ENCODE peak calls at places on chromosomes 1 and 21, in seven cellular contexts. B, R, U, D, T, W and J are unnamed samples.

GRCh38 chr1:159000627-159001026 is 9.1 kb upstream of the IFI16 start:
- DNase-seq in B (no peak), R (no peak), U (no peak), D (no peak), T (no peak), W (peak), J (peak)

GRCh38 chr1:152029144-152029936 is 7.5 kb downstream of the S100A11 start:
- DNase-seq in B (no peak), R (no peak), U (no peak), D (no peak), T (no peak), W (no peak), J (peak)

GRCh38 chr1:46522184-46522968 is 29.1 kb downstream of the KNCN start:
- DNase-seq in B (no peak), R (no peak), U (no peak), D (peak), T (no peak), W (no peak), J (no peak)

GRCh38 chr1:182784556-182785171 is 4.9 kb upstream of the NPL start:
- DNase-seq in B (no peak), R (peak), U (peak), D (no peak), T (no peak), W (peak), J (no peak)

GRCh38 chr1:1989759-1990158 is 13.8 kb downstream of the CFAP74 start:
- DNase-seq in B (no peak), R (no peak), U (no peak), D (no peak), T (no peak), W (no peak), J (no peak)

GRCh38 chr1:156414440-156415064 is 45.5 kb downstream of the RHBG start:
- DNase-seq in B (no peak), R (no peak), U (no peak), D (peak), T (no peak), W (no peak), J (peak)

GRCh38 chr1:246492611-246493245 is 14.4 kb downstream of the SMYD3 start:
- DNase-seq in B (no peak), R (peak), U (peak), D (peak), T (no peak), W (peak), J (peak)

GRCh38 chr21:38323721-38324591 is 67.2 kb downstream of the KCNJ15 start:
- DNase-seq in B (no peak), R (no peak), U (no peak), D (no peak), T (no peak), W (no peak), J (no peak)

GRCh38 chr1:27557596-27558340 is 46.2 kb downstream of the AHDC1 start:
- DNase-seq in B (no peak), R (no peak), U (no peak), D (peak), T (no peak), W (peak), J (no peak)

GRCh38 chr21:26788783-26789182 is 56.4 kb downstream of the ADAMTS1 start:
- DNase-seq in B (no peak), R (no peak), U (no peak), D (no peak), T (no peak), W (no peak), J (no peak)

GRCh38 chr1:26993237-26994019 is at the start of gene TRNP1:
- DNase-seq in B (no peak), R (peak), U (peak), D (peak), T (no peak), W (no peak), J (peak)

GRCh38 chr1:115116511-115116910 is 27.2 kb upstream of the TSPAN2 start:
- DNase-seq in B (no peak), R (no peak), U (no peak), D (no peak), T (no peak), W (no peak), J (no peak)

GRCh38 chr1:167210966-167211674 is 9.6 kb upstream of the POU2F1 start:
- DNase-seq in B (no peak), R (no peak), U (no peak), D (no peak), T (no peak), W (no peak), J (peak)

GRCh38 chr1:204123376-204123775 is 28.5 kb downstream of the ETNK2 start:
- DNase-seq in B (no peak), R (no peak), U (peak), D (peak), T (no peak), W (no peak), J (no peak)

GRCh38 chr1:57361516-57361915 is 62.3 kb downstream of the DAB1 start:
- DNase-seq in B (no peak), R (no peak), U (no peak), D (no peak), T (no peak), W (no peak), J (no peak)

GRCh38 chr21:45572783-45573451 is 30.7 kb upstream of the SLC19A1 start:
- DNase-seq in B (no peak), R (no peak), U (no peak), D (no peak), T (no peak), W (no peak), J (no peak)

GRCh38 chr1:185045793-185046441 is 559 bp downstream of the RNF2 start:
- DNase-seq in B (no peak), R (no peak), U (peak), D (peak), T (no peak), W (no peak), J (peak)

GRCh38 chr1:220076861-220077762 is 12.5 kb downstream of the BPNT1 start:
- DNase-seq in B (no peak), R (no peak), U (no peak), D (peak), T (no peak), W (no peak), J (no peak)

GRCh38 chr1:119554188-119554587 is 47.2 kb downstream of the HSD3B1 start:
- DNase-seq in B (no peak), R (no peak), U (peak), D (no peak), T (no peak), W (no peak), J (no peak)

GRCh38 chr1:59738152-59738551 is 76.6 kb upstream of the HOOK1 start:
- DNase-seq in B (no peak), R (peak), U (no peak), D (no peak), T (no peak), W (no peak), J (no peak)

GRCh38 chr1:236206548-236206947 is 64.2 kb downstream of the GPR137B start:
- DNase-seq in B (no peak), R (no peak), U (no peak), D (no peak), T (no peak), W (no peak), J (no peak)

GRCh38 chr1:228307218-228308023 is 99.2 kb downstream of the TRIM11 start:
- DNase-seq in B (no peak), R (no peak), U (no peak), D (no peak), T (no peak), W (no peak), J (no peak)

GRCh38 chr1:23369335-23370013 is at the start of gene ZNF436:
- DNase-seq in B (no peak), R (peak), U (peak), D (peak), T (no peak), W (no peak), J (no peak)

GRCh38 chr1:155037851-155038441 is 4.3 kb downstream of the DCST1 start:
- DNase-seq in B (no peak), R (no peak), U (no peak), D (no peak), T (no peak), W (no peak), J (no peak)

GRCh38 chr21:36860736-36861594 is 105.5 kb downstream of the HLCS start:
- DNase-seq in B (no peak), R (peak), U (no peak), D (peak), T (no peak), W (no peak), J (no peak)

GRCh38 chr1:186798960-186799688 is 29.6 kb upstream of the PLA2G4A start:
- DNase-seq in B (no peak), R (no peak), U (no peak), D (no peak), T (no peak), W (no peak), J (no peak)

GRCh38 chr1:167043752-167044488 is 46.3 kb downstream of the GPA33 start:
- DNase-seq in B (no peak), R (peak), U (peak), D (peak), T (no peak), W (no peak), J (peak)

GRCh38 chr21:45948576-45949141 is 32.9 kb upstream of the COL6A1 start:
- DNase-seq in B (no peak), R (no peak), U (no peak), D (peak), T (no peak), W (no peak), J (no peak)

GRCh38 chr1:110696818-110697217 is 22.1 kb upstream of the KCNA3 start:
- DNase-seq in B (no peak), R (no peak), U (no peak), D (no peak), T (no peak), W (no peak), J (no peak)

GRCh38 chr1:227738820-227739219 is 3.6 kb downstream of the SNAP47 start:
- DNase-seq in B (no peak), R (no peak), U (no peak), D (no peak), T (no peak), W (no peak), J (no peak)

GRCh38 chr1:225469051-225469450 is 41.2 kb upstream of the LBR start:
- DNase-seq in B (no peak), R (no peak), U (no peak), D (no peak), T (no peak), W (no peak), J (no peak)

GRCh38 chr1:39268112-39268581 is 63.7 kb downstream of the MACF1 start:
- DNase-seq in B (no peak), R (no peak), U (no peak), D (no peak), T (no peak), W (no peak), J (peak)

GRCh38 chr1:88787023-88787903 is 103.2 kb downstream of the PKN2 start:
- DNase-seq in B (no peak), R (no peak), U (no peak), D (no peak), T (no peak), W (no peak), J (no peak)

GRCh38 chr1:237393632-237394031 is 351.6 kb downstream of the RYR2 start:
- DNase-seq in B (no peak), R (no peak), U (no peak), D (no peak), T (no peak), W (no peak), J (no peak)

GRCh38 chr1:163720294-163720693 is 398.5 kb downstream of the NUF2 start:
- DNase-seq in B (no peak), R (no peak), U (no peak), D (no peak), T (no peak), W (no peak), J (no peak)

GRCh38 chr1:201598396-201598795 is 59.5 kb downstream of the NAV1 start:
- DNase-seq in B (no peak), R (no peak), U (no peak), D (no peak), T (no peak), W (no peak), J (no peak)

GRCh38 chr1:112007169-112007568 is 17.7 kb upstream of the KCND3 start:
- DNase-seq in B (no peak), R (no peak), U (no peak), D (no peak), T (no peak), W (no peak), J (no peak)

GRCh38 chr1:46815133-46815532 is 16.3 kb downstream of the CYP4B1 start:
- DNase-seq in B (no peak), R (no peak), U (no peak), D (no peak), T (no peak), W (no peak), J (no peak)

GRCh38 chr1:16618719-16619118 is 5.4 kb upstream of the NBPF1 start:
- DNase-seq in B (peak), R (no peak), U (peak), D (peak), T (no peak), W (no peak), J (no peak)
- TF ChIP-seq JUND in B (no peak), R (no peak), U (no peak), D (no peak), T (no peak), W (no peak), J (no peak)

GRCh38 chr1:30012455-30013440 is 710.6 kb downstream of the MATN1 start:
- DNase-seq in B (no peak), R (no peak), U (peak), D (no peak), T (no peak), W (no peak), J (no peak)

GRCh38 chr1:30011970-30012369 is 711.4 kb downstream of the MATN1 start:
- DNase-seq in B (no peak), R (no peak), U (no peak), D (no peak), T (no peak), W (no peak), J (no peak)

GRCh38 chr1:30010506-30011106 is 712.8 kb downstream of the MATN1 start:
- DNase-seq in B (no peak), R (no peak), U (no peak), D (no peak), T (no peak), W (no peak), J (no peak)

GRCh38 chr1:30009720-30010119 is 713.7 kb downstream of the MATN1 start:
- DNase-seq in B (no peak), R (no peak), U (no peak), D (no peak), T (no peak), W (no peak), J (no peak)

DNA sequence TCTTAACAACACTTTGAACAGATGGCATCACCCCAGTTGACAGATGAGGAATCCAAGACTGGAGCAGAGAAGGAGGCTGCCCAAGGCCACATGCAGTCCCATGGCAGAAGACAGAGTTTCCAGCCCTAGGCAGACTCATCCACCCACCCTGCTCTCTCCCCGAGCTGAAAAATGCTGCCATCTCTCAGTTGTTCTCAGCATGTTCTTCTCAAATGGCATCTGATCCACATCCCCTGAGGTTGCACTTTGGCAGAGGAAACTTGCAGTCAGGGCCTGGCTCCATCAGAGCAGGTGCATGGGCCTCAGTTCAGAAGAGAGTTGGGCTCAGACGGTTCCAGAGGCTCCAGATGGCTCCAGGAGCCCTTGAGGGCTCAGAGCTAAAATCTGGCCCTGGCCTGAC is 709.4 kb downstream of the MATN1 start:
- DNase-seq in B (no peak), R (no peak), U (no peak), D (no peak), T (no peak), W (no peak), J (no peak)
- TF ChIP-seq JUND in B (no peak), R (no peak), U (no peak), D (no peak), T (no peak), W (no peak), J (no peak)

DNA sequence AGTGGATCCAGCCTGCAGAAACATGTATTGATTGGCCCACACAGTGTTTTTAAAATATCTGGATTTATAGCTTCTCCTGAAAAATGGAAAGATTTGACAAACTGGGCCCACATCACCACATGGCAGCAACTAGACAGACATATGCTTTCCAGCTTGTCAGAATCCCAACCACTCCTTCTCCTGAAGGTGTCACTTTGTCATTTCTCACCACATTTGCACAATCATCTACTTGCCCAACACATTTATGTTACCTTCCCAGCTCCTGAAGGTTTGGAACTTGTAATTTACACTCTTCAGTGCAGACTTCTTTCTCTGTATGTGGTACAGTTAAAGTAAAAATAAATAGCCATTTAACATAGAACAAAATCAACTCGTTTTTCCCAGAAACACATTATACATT is 126.1 kb upstream of the KIAA1614 start:
- DNase-seq in B (no peak), R (no peak), U (no peak), D (no peak), T (no peak), W (no peak), J (no peak)
- TF ChIP-seq JUND in B (no peak), R (no peak), U (no peak), D (no peak), T (no peak), W (no peak), J (no peak)

GRCh38 chr1:232340448-232340847 is 289.5 kb downstream of the SIPA1L2 start:
- DNase-seq in B (no peak), R (no peak), U (no peak), D (no peak), T (no peak), W (no peak), J (no peak)

GRCh38 chr1:232339077-232339476 is 290.9 kb downstream of the SIPA1L2 start:
- DNase-seq in B (no peak), R (no peak), U (no peak), D (no peak), T (no peak), W (no peak), J (no peak)

DNA sequence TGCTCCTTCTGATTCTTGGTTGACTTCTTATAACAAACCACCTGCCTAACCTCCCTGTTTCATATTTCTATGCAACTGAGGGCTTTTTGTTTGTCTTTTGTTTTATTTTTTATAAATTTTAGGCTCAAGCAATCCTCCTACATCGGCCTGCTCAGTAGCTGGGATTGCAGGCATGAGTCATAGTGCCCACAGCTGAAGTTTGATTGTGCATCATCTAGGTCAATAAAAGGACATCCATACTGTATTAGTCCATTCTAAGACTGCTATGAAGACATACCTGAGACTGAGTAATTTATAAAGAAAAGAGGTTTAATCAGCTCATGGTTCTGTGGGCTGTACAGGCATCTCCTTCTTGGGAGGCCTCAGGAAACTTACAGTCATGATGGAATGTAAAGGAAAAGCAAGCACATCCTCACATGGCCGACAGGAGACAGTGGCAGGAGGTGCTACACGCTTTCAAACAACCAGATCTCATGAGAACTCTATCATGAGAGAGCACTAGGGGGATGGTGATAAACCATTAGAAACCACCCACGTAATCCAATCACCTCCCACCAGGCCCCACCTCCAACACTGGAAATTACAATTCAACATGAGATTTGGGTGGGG is 285.0 kb downstream of the SIPA1L2 start:
- DNase-seq in B (no peak), R (no peak), U (no peak), D (no peak), T (no peak), W (no peak), J (no peak)
- TF ChIP-seq JUND in B (no peak), R (no peak), U (no peak), D (no peak), T (no peak), W (no peak), J (no peak)

GRCh38 chr1:66490817-66491216 is 43.1 kb upstream of the SGIP1 start:
- DNase-seq in B (no peak), R (no peak), U (peak), D (no peak), T (no peak), W (no peak), J (no peak)
- TF ChIP-seq JUND in B (no peak), R (no peak), U (peak), D (no peak), T (no peak), W (no peak), J (no peak)

DNA sequence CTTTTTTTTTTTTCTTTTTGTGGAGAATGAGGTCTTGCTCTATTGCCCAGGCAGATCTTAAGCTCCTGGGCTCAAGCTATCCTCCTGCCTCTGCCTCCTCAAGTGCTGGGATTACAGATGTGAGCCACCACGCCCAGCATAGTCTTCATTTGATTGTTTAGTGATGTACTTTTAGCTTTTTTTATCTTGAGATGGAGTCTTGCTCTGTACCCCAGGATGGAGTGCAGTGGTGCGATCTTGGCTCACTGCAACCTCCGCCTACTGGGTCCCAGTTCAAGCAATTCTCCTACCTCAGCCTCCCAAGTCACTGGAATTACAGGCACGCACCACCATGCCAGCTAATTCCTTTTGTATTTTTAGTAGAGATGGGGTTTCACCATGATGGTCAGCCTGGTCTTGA is 24.0 kb upstream of the LRRC3 start:
- DNase-seq in B (no peak), R (no peak), U (no peak), D (no peak), T (no peak), W (no peak), J (no peak)
- TF ChIP-seq JUND in B (no peak), R (no peak), U (no peak), D (no peak), T (no peak), W (no peak), J (no peak)

GRCh38 chr1:205360891-205361290 is 4.2 kb upstream of the KLHDC8A start:
- DNase-seq in B (no peak), R (no peak), U (no peak), D (no peak), T (no peak), W (no peak), J (no peak)

GRCh38 chr1:205357567-205357966 is 845 bp upstream of the KLHDC8A start:
- DNase-seq in B (no peak), R (no peak), U (no peak), D (no peak), T (no peak), W (no peak), J (no peak)

GRCh38 chr1:205358579-205358978 is 1.9 kb upstream of the KLHDC8A start:
- DNase-seq in B (no peak), R (no peak), U (no peak), D (no peak), T (no peak), W (no peak), J (no peak)

GRCh38 chr1:205356424-205357151 is at the start of gene KLHDC8A:
- DNase-seq in B (no peak), R (no peak), U (no peak), D (no peak), T (no peak), W (no peak), J (no peak)

GRCh38 chr1:205360166-205360565 is 3.4 kb upstream of the KLHDC8A start:
- DNase-seq in B (no peak), R (no peak), U (peak), D (no peak), T (no peak), W (no peak), J (no peak)
- TF ChIP-seq JUND in B (no peak), R (no peak), U (no peak), D (no peak), T (no peak), W (no peak), J (no peak)

GRCh38 chr1:208654241-208654640 is 410.1 kb upstream of the PLXNA2 start:
- DNase-seq in B (no peak), R (peak), U (peak), D (peak), T (no peak), W (peak), J (peak)
- TF ChIP-seq JUND in B (no peak), R (no peak), U (no peak), D (no peak), T (no peak), W (no peak), J (no peak)

GRCh38 chr1:213444224-213444623 is 393.2 kb downstream of the RPS6KC1 start:
- DNase-seq in B (no peak), R (no peak), U (no peak), D (no peak), T (no peak), W (no peak), J (no peak)
- TF ChIP-seq JUND in B (no peak), R (no peak), U (no peak), D (no peak), T (no peak), W (no peak), J (no peak)